ENCODE peak calls at places on chromosomes 1 and 21, in four cellular contexts. One of them, this sample, is unnamed.

GRCh38 chr1:53734650-53735211 is 4.2 kb downstream of the GLIS1 start:
- DNase-seq in body of pancreas: no peak
- DNase-seq in GM23338: no peak
- DNase-seq in fibroblast of lung: peak
- DNase-seq in this sample: no peak

GRCh38 chr1:203317429-203318228 is 12.3 kb downstream of the BTG2 start:
- DNase-seq in body of pancreas: peak
- DNase-seq in GM23338: no peak
- DNase-seq in fibroblast of lung: no peak
- DNase-seq in this sample: no peak

GRCh38 chr21:36199021-36199420 is 42.4 kb downstream of the DOP1B start:
- DNase-seq in body of pancreas: no peak
- DNase-seq in GM23338: no peak
- DNase-seq in fibroblast of lung: no peak
- DNase-seq in this sample: no peak

GRCh38 chr1:232316864-232317263 is 313.1 kb downstream of the SIPA1L2 start:
- DNase-seq in body of pancreas: no peak
- DNase-seq in GM23338: no peak
- DNase-seq in fibroblast of lung: no peak
- DNase-seq in this sample: no peak

GRCh38 chr1:193355179-193355578 is 168.8 kb upstream of the B3GALT2 start:
- DNase-seq in body of pancreas: peak
- DNase-seq in GM23338: no peak
- DNase-seq in fibroblast of lung: no peak
- DNase-seq in this sample: no peak

GRCh38 chr1:203038217-203038741 is 12.0 kb downstream of the PPFIA4 start:
- DNase-seq in body of pancreas: peak
- DNase-seq in GM23338: no peak
- DNase-seq in fibroblast of lung: peak
- DNase-seq in this sample: peak

GRCh38 chr1:219916257-219916656 is 12.1 kb downstream of the SLC30A10 start:
- DNase-seq in body of pancreas: no peak
- DNase-seq in GM23338: no peak
- DNase-seq in fibroblast of lung: no peak
- DNase-seq in this sample: no peak

GRCh38 chr1:55378582-55378981 is 163.4 kb upstream of the USP24 start:
- DNase-seq in body of pancreas: peak
- DNase-seq in GM23338: peak
- DNase-seq in fibroblast of lung: peak
- DNase-seq in this sample: no peak

GRCh38 chr1:180484490-180484889 is 17.9 kb downstream of the ACBD6 start:
- DNase-seq in body of pancreas: no peak
- DNase-seq in GM23338: no peak
- DNase-seq in fibroblast of lung: no peak
- DNase-seq in this sample: no peak

GRCh38 chr1:109931189-109931672 is 20.6 kb downstream of the CSF1 start:
- DNase-seq in body of pancreas: peak
- DNase-seq in GM23338: peak
- DNase-seq in fibroblast of lung: peak
- DNase-seq in this sample: no peak

GRCh38 chr1:54949971-54950360 is 30.5 kb upstream of the TMEM61 start:
- DNase-seq in body of pancreas: no peak
- DNase-seq in GM23338: no peak
- DNase-seq in fibroblast of lung: peak
- DNase-seq in this sample: no peak

GRCh38 chr1:218460367-218460766 is 115.2 kb downstream of the TGFB2 start:
- DNase-seq in body of pancreas: no peak
- DNase-seq in GM23338: peak
- DNase-seq in fibroblast of lung: peak
- DNase-seq in this sample: peak

GRCh38 chr1:160682983-160683886 is 28.4 kb downstream of the CD48 start:
- DNase-seq in body of pancreas: no peak
- DNase-seq in GM23338: no peak
- DNase-seq in fibroblast of lung: no peak
- DNase-seq in this sample: no peak

GRCh38 chr1:9593492-9594465 is 5.1 kb downstream of the TMEM201 start:
- DNase-seq in body of pancreas: peak
- DNase-seq in GM23338: peak
- DNase-seq in fibroblast of lung: peak
- DNase-seq in this sample: peak

GRCh38 chr21:17454315-17455027 is 58.4 kb upstream of the CXADR start:
- DNase-seq in body of pancreas: peak
- DNase-seq in GM23338: peak
- DNase-seq in fibroblast of lung: peak
- DNase-seq in this sample: peak

GRCh38 chr1:174998569-174999215 is 1.1 kb upstream of the CACYBP start:
- DNase-seq in body of pancreas: peak
- DNase-seq in GM23338: peak
- DNase-seq in fibroblast of lung: peak
- DNase-seq in this sample: no peak

GRCh38 chr1:110011527-110012041 is 22.8 kb upstream of the STRIP1 start:
- DNase-seq in body of pancreas: peak
- DNase-seq in GM23338: peak
- DNase-seq in fibroblast of lung: peak
- DNase-seq in this sample: no peak

GRCh38 chr1:248015801-248016200 is 2.3 kb downstream of the OR2L5 start:
- DNase-seq in body of pancreas: no peak
- DNase-seq in GM23338: no peak
- DNase-seq in fibroblast of lung: no peak
- DNase-seq in this sample: no peak

GRCh38 chr1:160814316-160814715 is 18.3 kb downstream of the LY9 start:
- DNase-seq in body of pancreas: no peak
- DNase-seq in GM23338: no peak
- DNase-seq in fibroblast of lung: no peak
- DNase-seq in this sample: no peak

GRCh38 chr1:29849038-29849750 is 612.9 kb downstream of the PTPRU start:
- DNase-seq in body of pancreas: peak
- DNase-seq in GM23338: peak
- DNase-seq in fibroblast of lung: peak
- DNase-seq in this sample: no peak

GRCh38 chr1:37479255-37480124 is 5.1 kb downstream of the ZC3H12A start:
- DNase-seq in body of pancreas: peak
- DNase-seq in GM23338: no peak
- DNase-seq in fibroblast of lung: peak
- DNase-seq in this sample: no peak

GRCh38 chr1:26697978-26698849 is 2.4 kb downstream of the ARID1A start:
- DNase-seq in body of pancreas: peak
- DNase-seq in GM23338: peak
- DNase-seq in fibroblast of lung: peak
- DNase-seq in this sample: peak

GRCh38 chr1:12201343-12202189 is 28.3 kb upstream of the VPS13D start:
- DNase-seq in body of pancreas: no peak
- DNase-seq in GM23338: no peak
- DNase-seq in fibroblast of lung: no peak
- DNase-seq in this sample: no peak

GRCh38 chr1:184753608-184754478 is 815 bp downstream of the EDEM3 start:
- DNase-seq in body of pancreas: peak
- DNase-seq in GM23338: peak
- DNase-seq in fibroblast of lung: peak
- DNase-seq in this sample: no peak

GRCh38 chr1:201565771-201566528 is 27.0 kb downstream of the NAV1 start:
- DNase-seq in body of pancreas: no peak
- DNase-seq in GM23338: no peak
- DNase-seq in fibroblast of lung: no peak
- DNase-seq in this sample: no peak

GRCh38 chr21:23131177-23131576 is 2133.0 kb downstream of the NCAM2 start:
- DNase-seq in body of pancreas: no peak
- DNase-seq in GM23338: peak
- DNase-seq in fibroblast of lung: no peak
- DNase-seq in this sample: no peak

GRCh38 chr1:100713636-100714035 is 5.9 kb upstream of the VCAM1 start:
- DNase-seq in body of pancreas: no peak
- DNase-seq in GM23338: no peak
- DNase-seq in fibroblast of lung: no peak
- DNase-seq in this sample: no peak

GRCh38 chr1:154869351-154870116 is 547 bp downstream of the KCNN3 start:
- DNase-seq in body of pancreas: peak
- DNase-seq in GM23338: no peak
- DNase-seq in fibroblast of lung: peak
- DNase-seq in this sample: no peak

GRCh38 chr1:23791434-23792047 is 596 bp downstream of the LYPLA2 start:
- DNase-seq in body of pancreas: no peak
- DNase-seq in GM23338: peak
- DNase-seq in fibroblast of lung: peak
- DNase-seq in this sample: no peak

GRCh38 chr1:180167021-180167701 is 12.5 kb downstream of the QSOX1 start:
- DNase-seq in body of pancreas: peak
- DNase-seq in GM23338: no peak
- DNase-seq in fibroblast of lung: no peak
- DNase-seq in this sample: no peak

GRCh38 chr1:223016381-223016780 is 126.7 kb downstream of the TLR5 start:
- DNase-seq in body of pancreas: no peak
- DNase-seq in GM23338: no peak
- DNase-seq in fibroblast of lung: no peak
- DNase-seq in this sample: no peak

GRCh38 chr1:208387908-208388756 is 143.9 kb upstream of the PLXNA2 start:
- DNase-seq in body of pancreas: no peak
- DNase-seq in GM23338: no peak
- DNase-seq in fibroblast of lung: no peak
- DNase-seq in this sample: no peak

GRCh38 chr1:172793823-172794222 is 134.9 kb downstream of the FASLG start:
- DNase-seq in body of pancreas: no peak
- DNase-seq in GM23338: no peak
- DNase-seq in fibroblast of lung: no peak
- DNase-seq in this sample: no peak

GRCh38 chr1:19765623-19766022 is 34.1 kb downstream of the TMCO4 start:
- DNase-seq in body of pancreas: no peak
- DNase-seq in GM23338: no peak
- DNase-seq in fibroblast of lung: peak
- DNase-seq in this sample: no peak

GRCh38 chr1:109900489-109900888 is 10.2 kb upstream of the CSF1 start:
- DNase-seq in body of pancreas: no peak
- DNase-seq in GM23338: no peak
- DNase-seq in fibroblast of lung: no peak
- DNase-seq in this sample: no peak

GRCh38 chr1:84674021-84674420 is 16.2 kb downstream of the SSX2IP start:
- DNase-seq in body of pancreas: no peak
- DNase-seq in GM23338: peak
- DNase-seq in fibroblast of lung: no peak
- DNase-seq in this sample: no peak

GRCh38 chr1:47785561-47786271 is 211.5 kb downstream of the TRABD2B start:
- DNase-seq in body of pancreas: no peak
- DNase-seq in GM23338: peak
- DNase-seq in fibroblast of lung: no peak
- DNase-seq in this sample: no peak

GRCh38 chr1:231311696-231312095 is 26.0 kb downstream of the EXOC8 start:
- DNase-seq in body of pancreas: no peak
- DNase-seq in GM23338: no peak
- DNase-seq in fibroblast of lung: no peak
- DNase-seq in this sample: no peak

GRCh38 chr1:152398812-152399698 is 15.0 kb downstream of the CRNN start:
- DNase-seq in body of pancreas: peak
- DNase-seq in GM23338: peak
- DNase-seq in fibroblast of lung: peak
- DNase-seq in this sample: no peak

GRCh38 chr21:43597845-43598244 is 61.4 kb downstream of the HSF2BP start:
- DNase-seq in body of pancreas: no peak
- DNase-seq in GM23338: no peak
- DNase-seq in fibroblast of lung: no peak
- DNase-seq in this sample: no peak

GRCh38 chr21:43597052-43597451 is 62.2 kb downstream of the HSF2BP start:
- DNase-seq in body of pancreas: no peak
- DNase-seq in GM23338: no peak
- DNase-seq in fibroblast of lung: peak
- DNase-seq in this sample: no peak

GRCh38 chr21:43599728-43600127 is 59.6 kb downstream of the HSF2BP start:
- DNase-seq in body of pancreas: no peak
- DNase-seq in GM23338: no peak
- DNase-seq in fibroblast of lung: no peak
- DNase-seq in this sample: no peak

GRCh38 chr21:43598416-43599120 is 60.7 kb downstream of the HSF2BP start:
- DNase-seq in body of pancreas: no peak
- DNase-seq in GM23338: no peak
- DNase-seq in fibroblast of lung: peak
- DNase-seq in this sample: no peak

GRCh38 chr21:43596616-43597015 is 62.7 kb downstream of the HSF2BP start:
- DNase-seq in body of pancreas: no peak
- DNase-seq in GM23338: no peak
- DNase-seq in fibroblast of lung: no peak
- DNase-seq in this sample: no peak
- H3K27ac ChIP-seq in body of pancreas: no peak
- H3K27ac ChIP-seq in GM23338: no peak
- H3K27ac ChIP-seq in fibroblast of lung: no peak
- H3K27ac ChIP-seq in this sample: no peak

GRCh38 chr1:2257245-2257627 is 29.1 kb downstream of the SKI start:
- DNase-seq in body of pancreas: no peak
- DNase-seq in GM23338: peak
- DNase-seq in fibroblast of lung: peak
- DNase-seq in this sample: peak
- H3K27ac ChIP-seq in body of pancreas: no peak
- H3K27ac ChIP-seq in GM23338: peak
- H3K27ac ChIP-seq in fibroblast of lung: peak
- H3K27ac ChIP-seq in this sample: peak

GRCh38 chr1:87644033-87644432 is 315.4 kb downstream of the LMO4 start:
- DNase-seq in body of pancreas: no peak
- DNase-seq in GM23338: no peak
- DNase-seq in fibroblast of lung: peak
- DNase-seq in this sample: no peak
- H3K27ac ChIP-seq in body of pancreas: no peak
- H3K27ac ChIP-seq in GM23338: peak
- H3K27ac ChIP-seq in fibroblast of lung: no peak
- H3K27ac ChIP-seq in this sample: no peak

GRCh38 chr1:7743346-7743745 is 27.8 kb upstream of the VAMP3 start:
- DNase-seq in body of pancreas: no peak
- DNase-seq in GM23338: no peak
- DNase-seq in fibroblast of lung: no peak
- DNase-seq in this sample: no peak

GRCh38 chr1:7745783-7746182 is 25.3 kb upstream of the VAMP3 start:
- DNase-seq in body of pancreas: peak
- DNase-seq in GM23338: no peak
- DNase-seq in fibroblast of lung: no peak
- DNase-seq in this sample: no peak

GRCh38 chr1:7749126-7749525 is 22.0 kb upstream of the VAMP3 start:
- DNase-seq in body of pancreas: no peak
- DNase-seq in GM23338: no peak
- DNase-seq in fibroblast of lung: no peak
- DNase-seq in this sample: no peak

GRCh38 chr1:7747605-7748004 is 23.5 kb upstream of the VAMP3 start:
- DNase-seq in body of pancreas: no peak
- DNase-seq in GM23338: no peak
- DNase-seq in fibroblast of lung: no peak
- DNase-seq in this sample: no peak

DNA sequence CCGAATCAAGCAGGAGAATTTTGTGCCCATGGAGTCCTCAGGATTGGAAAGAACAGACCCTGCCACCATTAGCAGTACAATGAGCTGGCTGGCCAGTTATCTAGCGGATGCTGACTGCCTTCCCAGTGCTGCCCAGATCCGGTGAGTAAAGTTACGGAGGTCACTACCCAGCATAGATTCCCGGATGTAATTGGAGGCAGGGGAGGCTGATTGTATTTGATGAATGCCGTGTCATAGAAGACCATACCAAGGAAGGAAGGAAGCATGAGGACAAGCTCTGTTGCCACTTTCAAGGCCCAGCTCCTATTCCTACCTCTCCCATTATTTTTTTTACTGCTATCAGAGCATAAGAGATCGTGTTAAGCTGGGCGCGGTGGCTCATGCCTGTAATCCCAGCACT is 26.2 kb upstream of the VAMP3 start:
- DNase-seq in body of pancreas: no peak
- DNase-seq in GM23338: no peak
- DNase-seq in fibroblast of lung: no peak
- DNase-seq in this sample: no peak
- H3K27ac ChIP-seq in body of pancreas: no peak
- H3K27ac ChIP-seq in GM23338: no peak
- H3K27ac ChIP-seq in fibroblast of lung: no peak
- H3K27ac ChIP-seq in this sample: no peak

This sample was measured in substantia nigra.